ENCODE peak calls at places on chromosomes 5 and 9, in seven cellular contexts. Q, V, E, S, Z, A and N are unnamed samples.

GRCh38 chr5:148912146-148912545 is 85.7 kb downstream of the ADRB2 start:
- DNase-seq in Z (no peak), S (peak; percentile 18), E (no peak), Q (no peak), V (no peak), A (no peak), N (no peak)

GRCh38 chr5:80408976-80409926 is 1.4 kb downstream of the ZFYVE16 start:
- DNase-seq in Z (no peak), S (peak; percentile 3), E (no peak), A (no peak), Q (no peak), V (no peak), N (no peak)

GRCh38 chr5:161847896-161848510 is at the start of gene GABRA1:
- DNase-seq in V (no peak), S (peak; percentile 0), Z (no peak), E (no peak), A (peak; percentile 10), Q (no peak), N (no peak)

GRCh38 chr5:127700237-127700766 is 2.9 kb upstream of the CCDC192 start:
- DNase-seq in Z (no peak), E (no peak), S (no peak), Q (no peak), A (no peak), V (no peak), N (no peak)

GRCh38 chr9:35079041-35079425 is 709 bp downstream of the FANCG start:
- DNase-seq in S (no peak), A (no peak), E (no peak), Z (no peak), V (no peak), Q (no peak), N (no peak)

GRCh38 chr9:70531286-70531685 is 116.8 kb upstream of the KLF9 start:
- DNase-seq in S (no peak), Q (no peak), Z (no peak), A (no peak), V (no peak), E (no peak), N (no peak)

GRCh38 chr9:113281356-113281755 is 5.9 kb downstream of the PRPF4 start:
- DNase-seq in Z (no peak), A (no peak), V (no peak), Q (no peak), S (no peak), E (no peak), N (no peak)

GRCh38 chr5:13606051-13606450 is 338.4 kb downstream of the DNAH5 start:
- DNase-seq in Z (no peak), E (no peak), A (no peak), Q (peak; percentile 56), S (peak; percentile 93), V (no peak), N (no peak)

GRCh38 chr9:128685022-128685332 is 4.0 kb upstream of the SET start:
- DNase-seq in V (no peak), S (no peak), Q (no peak), A (no peak), Z (no peak), E (no peak), N (no peak)

GRCh38 chr5:158382473-158382872 is 523.5 kb upstream of the CLINT1 start:
- DNase-seq in E (peak; percentile 78), S (peak; percentile 96), Q (peak; percentile 57), V (peak; percentile 95), Z (peak; percentile 54), A (peak; percentile 90), N (peak; percentile 43)

GRCh38 chr9:3578786-3579185 is 53.0 kb upstream of the RFX3 start:
- DNase-seq in V (peak; percentile 60), E (no peak), S (peak; percentile 84), Z (no peak), Q (no peak), A (no peak), N (no peak)

GRCh38 chr5:102536323-102536928 is 37.6 kb upstream of the SLCO6A1 start:
- DNase-seq in V (no peak), S (peak; percentile 11), Z (no peak), Q (peak; percentile 27), A (peak; percentile 17), E (no peak), N (no peak)

GRCh38 chr5:158414780-158415179 is 555.8 kb upstream of the CLINT1 start:
- DNase-seq in V (no peak), A (no peak), Q (no peak), Z (no peak), S (peak; percentile 54), E (no peak), N (no peak)

GRCh38 chr5:84628918-84629317 is 244.2 kb upstream of the EDIL3 start:
- DNase-seq in Z (no peak), S (no peak), Q (no peak), V (no peak), A (no peak), E (no peak), N (no peak)

GRCh38 chr5:112755703-112756102 is 18.0 kb downstream of the APC start:
- DNase-seq in A (no peak), E (no peak), S (no peak), Q (no peak), V (no peak), Z (no peak), N (no peak)

GRCh38 chr5:73119492-73120157 is 750 bp upstream of the TMEM171 start:
- DNase-seq in A (no peak), V (no peak), Z (peak; percentile 18), Q (no peak), E (no peak), S (peak; percentile 30), N (no peak)

GRCh38 chr9:71250626-71251025 is 129.2 kb upstream of the TRPM3 start:
- DNase-seq in A (no peak), Q (no peak), V (no peak), S (no peak), E (no peak), Z (no peak), N (no peak)

GRCh38 chr5:82403026-82403425 is 124.9 kb upstream of the RPS23 start:
- DNase-seq in V (no peak), Q (no peak), E (no peak), S (no peak), Z (no peak), A (no peak), N (no peak)

GRCh38 chr5:165325201-165325600 is 1819.8 kb downstream of the MAT2B start:
- DNase-seq in A (peak; percentile 27), Q (no peak), S (peak; percentile 88), E (no peak), V (peak; percentile 3), Z (no peak), N (no peak)

GRCh38 chr5:168587987-168588386 is 8.8 kb upstream of the PANK3 start:
- DNase-seq in Q (no peak), S (no peak), Z (no peak), A (no peak), V (no peak), E (no peak), N (no peak)

GRCh38 chr5:44708611-44709010 is 100.1 kb upstream of the MRPS30 start:
- DNase-seq in Z (no peak), A (no peak), E (no peak), Q (no peak), S (peak; percentile 40), V (no peak), N (no peak)

GRCh38 chr5:66993448-66993847 is 203.2 kb downstream of the CD180 start:
- DNase-seq in S (peak; percentile 53), A (no peak), V (no peak), Q (no peak), E (no peak), Z (no peak), N (no peak)

GRCh38 chr9:82934949-82935348 is 128.0 kb downstream of the RASEF start:
- DNase-seq in Q (peak; percentile 4), E (no peak), V (peak; percentile 34), S (peak; percentile 87), A (peak; percentile 93), Z (no peak), N (no peak)

GRCh38 chr5:40914835-40915234 is 5.5 kb downstream of the C7 start:
- DNase-seq in A (peak; percentile 22), Q (no peak), E (no peak), V (peak; percentile 49), S (no peak), Z (no peak), N (no peak)

GRCh38 chr9:127504887-127505251 is 53.6 kb downstream of the LRSAM1 start:
- DNase-seq in E (no peak), V (no peak), S (no peak), Q (no peak), Z (no peak), A (no peak), N (no peak)

GRCh38 chr9:121561385-121562222 is 62.0 kb upstream of the GGTA1 start:
- DNase-seq in Z (no peak), E (no peak), S (peak; percentile 57), A (no peak), Q (no peak), V (no peak), N (no peak)

GRCh38 chr9:114995681-114996221 is 65.4 kb upstream of the TNFSF8 start:
- DNase-seq in V (no peak), S (no peak), Z (no peak), A (no peak), Q (no peak), E (peak; percentile 27), N (no peak)

GRCh38 chr5:33641722-33642505 is 201.1 kb downstream of the TARS1 start:
- DNase-seq in E (no peak), V (no peak), Q (no peak), A (peak; percentile 66), S (no peak), Z (no peak), N (no peak)

GRCh38 chr5:10536931-10537579 is 26.8 kb upstream of the ANKRD33B start:
- DNase-seq in Z (no peak), V (no peak), Q (no peak), S (no peak), E (no peak), A (no peak), N (no peak)

GRCh38 chr9:93177676-93178075 is 6.3 kb upstream of the WNK2 start:
- DNase-seq in E (no peak), S (no peak), Q (no peak), V (no peak), A (no peak), Z (no peak), N (no peak)

GRCh38 chr5:15321771-15322170 is 178.2 kb upstream of the FBXL7 start:
- DNase-seq in E (no peak), S (no peak), A (no peak), Q (no peak), V (no peak), Z (no peak), N (no peak)

GRCh38 chr9:118929317-118929716 is 439.9 kb downstream of the BRINP1 start:
- DNase-seq in Z (no peak), V (peak; percentile 18), Q (no peak), S (peak; percentile 16), E (no peak), A (no peak), N (no peak)

GRCh38 chr9:94654165-94654894 is 15.0 kb upstream of the FBP1 start:
- DNase-seq in S (peak; percentile 30), A (no peak), Z (no peak), V (no peak), Q (no peak), E (no peak), N (no peak)

GRCh38 chr9:110293246-110293645 is 36.9 kb upstream of the TXN start:
- DNase-seq in E (no peak), Q (no peak), A (no peak), S (peak; percentile 94), V (no peak), Z (no peak), N (no peak)

GRCh38 chr9:109918359-109919163 is 138.6 kb downstream of the PALM2AKAP2 start:
- DNase-seq in V (peak; percentile 49), E (no peak), A (no peak), Q (no peak), S (no peak), Z (no peak), N (no peak)

GRCh38 chr5:151724360-151724759 is 34.1 kb downstream of the ATOX1 start:
- DNase-seq in Z (no peak), A (no peak), S (no peak), V (no peak), Q (no peak), E (no peak), N (no peak)

GRCh38 chr9:82105729-82106128 is 117.2 kb downstream of the SPATA31D1 start:
- DNase-seq in E (no peak), V (no peak), Z (no peak), Q (no peak), S (no peak), A (no peak), N (no peak)

GRCh38 chr5:108259306-108259705 is 122.6 kb downstream of the FBXL17 start:
- DNase-seq in Z (no peak), S (peak; percentile 14), E (no peak), V (peak; percentile 28), Q (no peak), A (peak; percentile 26), N (no peak)